ENCODE peak calls at places on chromosomes 1 and 21, in four cellular contexts. One of them, this sample, is unnamed.

GRCh38 chr1:221994939-221995338 is 253.1 kb upstream of the DUSP10 start:
- DNase-seq in IMR-90: peak
- DNase-seq in T follicular helper cell: no peak
- DNase-seq in OCI-LY7: no peak
- DNase-seq in this sample: peak

GRCh38 chr1:61287734-61288133 is 205.4 kb downstream of the NFIA start:
- DNase-seq in IMR-90: peak
- DNase-seq in OCI-LY7: no peak
- DNase-seq in T follicular helper cell: no peak
- DNase-seq in this sample: no peak

GRCh38 chr1:17119076-17119743 is at the start of gene PADI2:
- DNase-seq in OCI-LY7: peak
- DNase-seq in IMR-90: peak
- DNase-seq in T follicular helper cell: peak
- DNase-seq in this sample: peak

GRCh38 chr1:171126504-171126903 is 35.8 kb downstream of the FMO3 start:
- DNase-seq in IMR-90: no peak
- DNase-seq in OCI-LY7: no peak
- DNase-seq in T follicular helper cell: no peak
- DNase-seq in this sample: no peak

GRCh38 chr1:32273389-32274208 is 18.3 kb upstream of the HDAC1 start:
- DNase-seq in OCI-LY7: peak
- DNase-seq in T follicular helper cell: peak
- DNase-seq in IMR-90: peak
- DNase-seq in this sample: no peak

GRCh38 chr1:24275104-24275410 is 44.1 kb upstream of the GRHL3 start:
- DNase-seq in T follicular helper cell: no peak
- DNase-seq in OCI-LY7: no peak
- DNase-seq in IMR-90: no peak
- DNase-seq in this sample: no peak

GRCh38 chr1:228455715-228456114 is 31.5 kb upstream of the RNF187 start:
- DNase-seq in IMR-90: peak
- DNase-seq in T follicular helper cell: no peak
- DNase-seq in OCI-LY7: peak
- DNase-seq in this sample: no peak

GRCh38 chr1:216047821-216048220 is 375.4 kb downstream of the USH2A start:
- DNase-seq in IMR-90: no peak
- DNase-seq in T follicular helper cell: no peak
- DNase-seq in OCI-LY7: no peak
- DNase-seq in this sample: peak

GRCh38 chr1:150579110-150579954 is at the start of gene MCL1:
- DNase-seq in IMR-90: peak
- DNase-seq in T follicular helper cell: peak
- DNase-seq in OCI-LY7: peak
- DNase-seq in this sample: peak

GRCh38 chr1:111904478-111905218 is 84.8 kb downstream of the KCND3 start:
- DNase-seq in OCI-LY7: no peak
- DNase-seq in T follicular helper cell: no peak
- DNase-seq in IMR-90: peak
- DNase-seq in this sample: peak

GRCh38 chr1:35835398-35835797 is 27.6 kb downstream of the AGO4 start:
- DNase-seq in OCI-LY7: no peak
- DNase-seq in IMR-90: no peak
- DNase-seq in T follicular helper cell: no peak
- DNase-seq in this sample: no peak

GRCh38 chr1:159851386-159851785 is 11.1 kb downstream of the VSIG8 start:
- DNase-seq in OCI-LY7: peak
- DNase-seq in IMR-90: no peak
- DNase-seq in T follicular helper cell: no peak
- DNase-seq in this sample: no peak

GRCh38 chr1:233135833-233136232 is 159.7 kb downstream of the PCNX2 start:
- DNase-seq in IMR-90: no peak
- DNase-seq in OCI-LY7: no peak
- DNase-seq in T follicular helper cell: no peak
- DNase-seq in this sample: no peak

GRCh38 chr1:19432943-19433609 is 52.3 kb downstream of the CAPZB start:
- DNase-seq in OCI-LY7: no peak
- DNase-seq in IMR-90: peak
- DNase-seq in T follicular helper cell: no peak
- DNase-seq in this sample: no peak

GRCh38 chr1:159214149-159214760 is 9.6 kb downstream of the ACKR1 start:
- DNase-seq in OCI-LY7: peak
- DNase-seq in IMR-90: peak
- DNase-seq in T follicular helper cell: peak
- DNase-seq in this sample: peak

GRCh38 chr21:33608559-33608958 is 20.1 kb upstream of the DONSON start:
- DNase-seq in OCI-LY7: no peak
- DNase-seq in T follicular helper cell: no peak
- DNase-seq in IMR-90: peak
- DNase-seq in this sample: peak

GRCh38 chr1:201874672-201875071 is 14.0 kb upstream of the SHISA4 start:
- DNase-seq in T follicular helper cell: no peak
- DNase-seq in IMR-90: no peak
- DNase-seq in OCI-LY7: no peak
- DNase-seq in this sample: no peak

GRCh38 chr1:233587958-233588799 is 25.7 kb upstream of the KCNK1 start:
- DNase-seq in T follicular helper cell: no peak
- DNase-seq in IMR-90: no peak
- DNase-seq in OCI-LY7: no peak
- DNase-seq in this sample: peak

GRCh38 chr21:39676054-39676771 is 63.5 kb downstream of the B3GALT5 start:
- DNase-seq in OCI-LY7: no peak
- DNase-seq in T follicular helper cell: no peak
- DNase-seq in IMR-90: no peak
- DNase-seq in this sample: peak